ENCODE peak calls at places on chromosomes 16 and 17, in six cellular contexts. M is GM23248, H is colonic mucosa, F is body of pancreas, D is ovary, T is adrenal gland. E is an unnamed sample. For H3K36me3, the result is how much of the 10 kb centered on the place peaks cover.

GRCh38 chr16:69064164-69064563 is 41.3 kb upstream of the HAS3 start:
- DNase-seq in M (peak), F (no peak), D (no peak), H (no peak), T (no peak), E (no peak)

GRCh38 chr16:30982548-30983288 is 2.3 kb upstream of the HSD3B7 start:
- DNase-seq in F (no peak), T (no peak), M (peak), D (no peak), H (no peak), E (no peak)

GRCh38 chr17:45719335-45720071 is 64.6 kb upstream of the CRHR1 start:
- DNase-seq in D (no peak), H (no peak), M (peak), T (no peak), F (no peak), E (peak)

GRCh38 chr16:29158031-29158430 is 173.2 kb downstream of the LAT start:
- DNase-seq in D (no peak), M (no peak), F (no peak), H (no peak), T (no peak), E (no peak)

GRCh38 chr17:6471531-6472465 is 27.5 kb downstream of the PIMREG start:
- DNase-seq in D (peak), T (peak), M (peak), H (no peak), F (no peak), E (no peak)

GRCh38 chr17:79011451-79012147 is 2.0 kb upstream of the CANT1 start:
- DNase-seq in F (no peak), M (peak), H (no peak), T (no peak), D (no peak), E (no peak)

GRCh38 chr16:86826931-86827330 is 248.6 kb downstream of the FOXL1 start:
- DNase-seq in T (no peak), F (no peak), D (no peak), H (no peak), M (peak), E (no peak)

GRCh38 chr17:78687944-78688343 is 94.1 kb downstream of the CYTH1 start:
- DNase-seq in F (no peak), M (no peak), H (no peak), T (no peak), D (no peak), E (no peak)

GRCh38 chr16:28292731-28293588 is 635 bp downstream of the SBK1 start:
- DNase-seq in H (no peak), D (peak), T (peak), M (no peak), F (peak), E (peak)

GRCh38 chr16:51971184-51971583 is 575.8 kb downstream of the TOX3 start:
- DNase-seq in H (no peak), D (no peak), F (no peak), T (peak), M (peak), E (peak)

GRCh38 chr17:15250459-15250858 is 14.7 kb downstream of the PMP22 start:
- DNase-seq in D (no peak), T (no peak), H (no peak), M (no peak), F (no peak), E (no peak)

GRCh38 chr17:55734128-55734781 is 11.6 kb upstream of the TMEM100 start:
- DNase-seq in T (no peak), F (no peak), D (no peak), H (no peak), M (peak), E (peak)

GRCh38 chr16:19432429-19432828 is 14.7 kb downstream of the TMC5 start:
- DNase-seq in H (peak), D (no peak), F (peak), M (no peak), T (no peak), E (no peak)
- H3K27ac ChIP-seq in H (peak), D (no peak), F (peak), M (no peak), T (no peak), E (no peak)

GRCh38 chr17:30482555-30482954 is 5.3 kb downstream of the GOSR1 start:
- DNase-seq in F (no peak), T (no peak), H (no peak), D (no peak), M (no peak), E (no peak)
- H3K36me3 ChIP-seq in F (under half), T (under half), H (under half), D (under half), M (half or more), E (half or more)

GRCh38 chr16:81494434-81494806 is 49.8 kb downstream of the CMIP start:
- DNase-seq in F (no peak), D (no peak), M (no peak), H (no peak), T (no peak), E (no peak)

GRCh38 chr16:81493755-81494433 is 49.3 kb downstream of the CMIP start:
- DNase-seq in F (peak), T (peak), H (peak), M (peak), D (no peak), E (no peak)

GRCh38 chr16:81492965-81493754 is 48.6 kb downstream of the CMIP start:
- DNase-seq in T (no peak), M (no peak), D (no peak), H (no peak), F (no peak), E (no peak)

GRCh38 chr16:81495321-81496234 is 51.0 kb downstream of the CMIP start:
- DNase-seq in M (no peak), F (no peak), T (peak), H (peak), D (no peak), E (no peak)

DNA sequence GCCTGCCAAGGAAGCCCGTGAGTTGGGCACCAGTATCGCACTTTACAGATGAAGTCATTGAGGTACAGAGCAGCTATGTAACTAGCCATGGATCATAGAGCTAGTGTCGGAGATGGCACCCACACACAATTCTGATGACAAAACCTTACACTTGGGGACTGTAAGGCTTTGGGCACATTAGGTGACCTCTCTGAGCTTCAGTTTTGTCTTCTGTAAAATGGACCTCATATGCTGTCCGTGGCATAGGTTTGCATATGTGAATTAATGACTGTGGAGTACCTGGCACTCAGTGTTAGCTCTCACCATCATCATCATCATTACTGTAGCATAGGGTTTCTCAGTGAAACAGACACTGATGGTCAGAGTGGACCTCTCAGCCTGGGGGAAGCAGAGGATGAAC is 50.3 kb downstream of the CMIP start:
- DNase-seq in T (no peak), M (no peak), H (no peak), D (no peak), F (no peak), E (no peak)
- H3K4me3 ChIP-seq in T (no peak), M (no peak), H (no peak), D (no peak), F (no peak), E (no peak)

GRCh38 chr16:21301168-21301894 is 23.2 kb upstream of the CRYM start:
- DNase-seq in T (peak), D (peak), M (peak), H (peak), F (peak), E (peak)

GRCh38 chr16:21302898-21303528 is 24.9 kb upstream of the CRYM start:
- DNase-seq in H (peak), T (no peak), D (no peak), M (peak), F (no peak), E (no peak)

GRCh38 chr16:21302454-21302853 is 24.4 kb upstream of the CRYM start:
- DNase-seq in H (peak), D (no peak), M (peak), F (no peak), T (no peak), E (no peak)

GRCh38 chr16:21300309-21301167 is 22.4 kb upstream of the CRYM start:
- DNase-seq in F (peak), M (peak), D (peak), T (peak), H (peak), E (peak)

DNA sequence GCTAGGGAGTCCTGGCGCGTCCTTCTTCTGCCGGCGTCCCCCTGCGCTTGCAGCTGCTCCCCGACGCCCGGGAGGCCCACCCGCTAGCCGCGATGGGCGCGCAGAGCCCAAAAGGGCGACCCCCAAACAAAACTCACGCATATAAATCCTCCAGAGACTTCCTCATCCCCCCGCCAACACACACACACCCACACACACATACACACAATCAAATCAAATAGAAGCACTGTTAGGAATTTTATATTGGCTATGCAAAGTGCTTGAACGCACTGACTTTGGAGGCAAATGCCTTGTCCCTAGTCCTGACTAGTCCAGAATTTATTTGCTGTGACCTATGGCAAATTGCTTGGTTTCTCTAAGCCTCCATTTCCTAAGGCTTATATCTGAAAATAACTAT is 23.8 kb upstream of the CRYM start:
- DNase-seq in H (no peak), M (no peak), D (no peak), F (no peak), T (no peak), E (no peak)
- H3K27ac ChIP-seq in H (peak), M (peak), D (no peak), F (peak), T (no peak), E (peak)

DNA sequence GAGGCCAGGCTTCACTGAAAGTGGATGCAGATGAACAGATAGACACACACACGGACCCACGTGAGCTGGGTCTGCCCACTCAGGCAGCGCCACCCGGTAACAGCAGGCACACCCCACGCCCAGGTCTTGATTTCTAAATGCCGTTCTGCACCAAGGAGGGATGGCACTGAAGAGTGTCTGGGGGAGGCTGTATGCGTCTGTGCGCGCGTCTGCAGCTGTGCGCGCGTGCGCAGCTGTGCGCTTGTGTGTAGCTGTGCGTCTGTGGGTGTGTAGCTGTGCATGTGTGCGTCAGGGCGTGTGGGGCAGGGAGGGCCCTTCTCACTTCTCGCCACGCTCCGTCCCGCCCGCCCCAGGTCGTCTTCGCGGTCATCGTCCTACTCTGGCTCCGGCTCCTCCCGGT is 15.5 kb upstream of the IL17C start:
- DNase-seq in H (no peak), M (no peak), T (no peak), F (no peak), D (no peak), E (no peak)
- H3K36me3 ChIP-seq in H (under half), M (under half), T (half or more), F (under half), D (under half), E (under half)

GRCh38 chr16:57802635-57803412 is 533 bp upstream of the KIFC3 start:
- DNase-seq in H (no peak), M (no peak), D (peak), T (no peak), F (no peak), E (peak)
- H3K4me3 ChIP-seq in H (peak), M (peak), D (peak), T (peak), F (no peak), E (peak)

GRCh38 chr17:36858119-36859002 is 78.9 kb upstream of the LHX1 start:
- DNase-seq in M (no peak), F (no peak), T (no peak), D (no peak), H (no peak), E (no peak)
- H3K27ac ChIP-seq in M (no peak), F (no peak), T (no peak), D (no peak), H (no peak), E (no peak)

DNA sequence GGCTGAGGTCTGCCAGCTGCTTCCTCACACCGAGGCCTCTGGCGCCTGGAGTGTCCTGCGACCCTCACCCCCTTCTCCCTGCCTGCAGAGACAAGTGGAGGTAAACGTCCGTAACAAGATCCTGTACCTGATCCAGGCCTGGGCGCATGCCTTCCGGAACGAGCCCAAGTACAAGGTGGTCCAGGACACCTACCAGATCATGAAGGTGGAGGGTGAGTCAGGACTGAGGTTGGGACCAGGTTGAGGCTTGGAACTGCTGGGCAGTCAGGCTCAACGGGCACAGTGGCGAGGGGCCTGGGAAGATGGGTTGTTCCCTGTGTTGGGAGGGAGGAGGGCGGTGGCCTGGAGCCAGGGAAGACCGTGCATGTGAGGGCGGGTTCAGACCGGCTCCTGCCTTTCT is 4.8 kb downstream of the HGS start:
- DNase-seq in M (no peak), T (no peak), H (no peak), F (no peak), D (no peak), E (no peak)
- H3K36me3 ChIP-seq in M (under half), T (half or more), H (under half), F (under half), D (under half), E (half or more)

E was measured in WERI-Rb-1.